ENCODE peak calls at places on chromosome X, in six cellular contexts. Q, B, M, Z, V and N are unnamed samples.

GRCh38 chrX:54564942-54565341 is 34.9 kb downstream of the GNL3L start:
- DNase-seq in Z (no peak), B (no peak), M (no peak), Q (peak), V (no peak), N (peak)

GRCh38 chrX:103687696-103688191 is 1.2 kb upstream of the MORF4L2 start:
- DNase-seq in Q (peak), V (peak), B (peak), M (peak), Z (peak), N (peak)

GRCh38 chrX:129556806-129557315 is 16.8 kb downstream of the OCRL start:
- DNase-seq in V (no peak), Z (no peak), Q (no peak), B (no peak), M (no peak), N (no peak)

GRCh38 chrX:87525771-87526229 is 8.2 kb downstream of the KLHL4 start:
- DNase-seq in V (no peak), Z (no peak), M (peak), Q (no peak), B (no peak), N (no peak)

GRCh38 chrX:71873459-71873833 is 37.2 kb upstream of the NHSL2 start:
- DNase-seq in B (no peak), M (no peak), V (no peak), Z (no peak), Q (no peak), N (no peak)

GRCh38 chrX:118188977-118189376 is 72.4 kb upstream of the KLHL13 start:
- DNase-seq in Q (no peak), V (no peak), Z (no peak), M (no peak), B (no peak), N (no peak)

GRCh38 chrX:69153060-69153730 is 12.1 kb downstream of the PJA1 start:
- DNase-seq in Z (no peak), B (peak), V (peak), Q (no peak), M (no peak), N (no peak)

GRCh38 chrX:69493193-69493592 is 10.9 kb upstream of the NALF2 start:
- DNase-seq in Q (peak), B (no peak), V (no peak), M (peak), Z (no peak), N (peak)

GRCh38 chrX:22730542-22730941 is 269.2 kb upstream of the DDX53 start:
- DNase-seq in V (no peak), Q (no peak), B (no peak), M (peak), Z (no peak), N (no peak)

GRCh38 chrX:47581731-47582647 is at the start of gene TIMP1:
- DNase-seq in Q (peak), V (peak), B (peak), M (peak), Z (peak), N (peak)

GRCh38 chrX:141405878-141406492 is 163.7 kb upstream of the SPANXC start:
- DNase-seq in B (no peak), M (peak), Z (no peak), Q (peak), V (no peak), N (peak)

GRCh38 chrX:40146471-40147398 is 49.0 kb upstream of the BCOR start:
- DNase-seq in V (no peak), Q (peak), B (peak), Z (no peak), M (no peak), N (peak)

GRCh38 chrX:30309139-30309571 is at the start of gene NR0B1:
- DNase-seq in Q (peak), Z (no peak), M (peak), V (peak), B (no peak), N (peak)

GRCh38 chrX:17242470-17242869 is 132.5 kb upstream of the NHS start:
- DNase-seq in B (no peak), Q (peak), Z (peak), V (no peak), M (peak), N (no peak)

GRCh38 chrX:14497184-14497666 is 32.1 kb upstream of the GLRA2 start:
- DNase-seq in M (no peak), Q (peak), B (no peak), Z (no peak), V (no peak), N (no peak)

GRCh38 chrX:54423161-54423888 is 16.9 kb upstream of the TSR2 start:
- DNase-seq in B (no peak), Z (no peak), V (no peak), Q (no peak), M (no peak), N (no peak)

GRCh38 chrX:130704053-130705038 is 198.7 kb downstream of the ENOX2 start:
- DNase-seq in M (peak), Q (peak), Z (no peak), V (no peak), B (no peak), N (no peak)
- H3K4me3 ChIP-seq in M (no peak), Q (peak), Z (no peak), V (no peak), B (no peak), N (no peak)

GRCh38 chrX:153366119-153366518 is 32.2 kb downstream of the ZNF275 start:
- DNase-seq in M (no peak), Z (no peak), V (no peak), B (no peak), Q (no peak), N (no peak)
- H3K4me3 ChIP-seq in M (no peak), Z (no peak), V (no peak), B (no peak), Q (no peak), N (no peak)

GRCh38 chrX:100316987-100317386 is 93.1 kb downstream of the PCDH19 start:
- DNase-seq in Z (no peak), M (no peak), V (no peak), Q (peak), B (no peak), N (peak)
- H3K4me3 ChIP-seq in Z (no peak), M (no peak), V (no peak), Q (no peak), B (no peak), N (no peak)

DNA sequence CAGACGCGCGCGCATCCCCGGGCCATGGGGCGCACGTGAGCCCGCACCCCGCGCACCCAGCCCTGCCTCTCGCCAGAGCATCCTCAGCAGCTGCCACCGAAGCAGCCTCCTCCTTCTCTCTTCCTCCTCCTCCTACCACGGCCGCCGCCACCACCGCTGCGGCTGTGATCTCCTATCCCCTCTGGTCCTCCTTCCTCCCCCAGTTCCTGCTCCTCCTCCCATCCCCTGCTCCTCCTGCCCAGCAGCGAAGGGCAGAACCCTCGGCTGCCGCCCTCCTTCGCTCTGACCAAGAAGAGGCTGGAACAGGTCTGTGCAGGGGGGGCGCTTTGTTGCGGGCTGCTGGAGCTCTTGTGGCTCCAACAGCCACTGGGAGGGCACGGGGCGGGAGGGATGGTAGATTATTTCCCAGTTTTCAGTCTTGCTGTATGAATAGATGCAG is 148.7 kb upstream of the CHRDL1 start:
- DNase-seq in B (no peak), Q (no peak), V (peak), M (no peak), Z (peak), N (peak)
- H3K4me3 ChIP-seq in B (no peak), Q (peak), V (peak), M (no peak), Z (peak), N (no peak)

GRCh38 chrX:53319614-53320542 is 38.5 kb upstream of the IQSEC2 start:
- DNase-seq in M (no peak), Q (peak), B (peak), Z (no peak), V (no peak), N (no peak)
- H3K4me3 ChIP-seq in M (peak), Q (peak), B (peak), Z (peak), V (peak), N (no peak)